ENCODE peak calls at places on chromosomes 16 and 17, in eight cellular contexts. M, A, Z, U, T, X, H and P are unnamed samples.

GRCh38 chr17:6701719-6702118 is 11.4 kb downstream of the SLC13A5 start:
- DNase-seq in H (peak; percentile 47), X (no peak), Z (no peak), M (no peak), A (peak; percentile 50), U (peak; percentile 72), T (no peak), P (no peak)

GRCh38 chr17:15348030-15348429 is 6.6 kb upstream of the TEKT3 start:
- DNase-seq in M (no peak), A (peak; percentile 67), H (peak; percentile 66), Z (peak; percentile 55), U (no peak), T (no peak), X (no peak), P (no peak)

GRCh38 chr17:43632231-43632630 is 29.5 kb downstream of the MEOX1 start:
- DNase-seq in M (no peak), A (no peak), X (no peak), Z (no peak), T (no peak), H (no peak), U (no peak), P (no peak)

GRCh38 chr16:16188827-16189226 is 34.5 kb downstream of the ABCC6 start:
- DNase-seq in X (no peak), U (no peak), T (no peak), M (no peak), H (no peak), A (no peak), Z (no peak), P (no peak)

GRCh38 chr17:58344047-58344790 is 7.8 kb downstream of the SUPT4H1 start:
- DNase-seq in H (no peak), M (no peak), T (no peak), A (no peak), U (no peak), Z (no peak), X (no peak), P (no peak)

GRCh38 chr16:17384473-17384872 is 86.3 kb downstream of the XYLT1 start:
- DNase-seq in Z (no peak), M (no peak), X (no peak), H (no peak), A (no peak), T (no peak), U (no peak), P (no peak)

GRCh38 chr16:11896776-11897175 is 19.0 kb downstream of the GSPT1 start:
- DNase-seq in A (no peak), U (no peak), M (no peak), H (no peak), T (no peak), X (no peak), Z (peak; percentile 64), P (no peak)

GRCh38 chr17:35892091-35892637 is 12.0 kb upstream of the CCL5 start:
- DNase-seq in H (no peak), U (no peak), A (peak; percentile 17), T (no peak), M (no peak), Z (no peak), X (no peak), P (no peak)

GRCh38 chr16:29898786-29899515 is 399 bp downstream of the SEZ6L2 start:
- DNase-seq in Z (no peak), H (peak; percentile 77), A (no peak), M (no peak), X (no peak), U (no peak), T (no peak), P (no peak)

GRCh38 chr17:78338860-78339259 is 21.0 kb downstream of the SOCS3 start:
- DNase-seq in Z (no peak), X (no peak), A (no peak), M (no peak), T (no peak), U (no peak), H (no peak), P (no peak)

GRCh38 chr16:56824335-56824734 is 40.7 kb upstream of the SLC12A3 start:
- DNase-seq in X (no peak), A (peak; percentile 30), H (no peak), Z (no peak), M (no peak), T (no peak), U (no peak), P (no peak)

GRCh38 chr16:3087243-3087791 is 11.8 kb downstream of the ZSCAN10 start:
- DNase-seq in U (peak; percentile 24), M (no peak), Z (no peak), T (no peak), X (peak; percentile 66), A (peak; percentile 26), H (no peak), P (no peak)

GRCh38 chr16:65543781-65544740 is 422.2 kb upstream of the CDH11 start:
- DNase-seq in U (no peak), A (no peak), M (no peak), T (no peak), X (no peak), H (no peak), Z (no peak), P (no peak)

GRCh38 chr16:58634265-58634802 is 4.7 kb upstream of the CNOT1 start:
- DNase-seq in M (no peak), U (no peak), H (peak; percentile 37), A (no peak), T (no peak), Z (no peak), X (no peak), P (no peak)

GRCh38 chr17:66755101-66755943 is 79.6 kb upstream of the CACNG5 start:
- DNase-seq in U (no peak), M (no peak), T (no peak), A (no peak), H (no peak), Z (no peak), X (no peak), P (no peak)

GRCh38 chr17:74759243-74759801 is 10.9 kb downstream of the NHERF1 start:
- DNase-seq in Z (no peak), U (no peak), A (no peak), M (no peak), H (no peak), T (no peak), X (no peak), P (no peak)

GRCh38 chr17:50905460-50905803 is 39.3 kb upstream of the TOB1 start:
- DNase-seq in X (no peak), U (no peak), A (no peak), H (peak; percentile 73), Z (no peak), T (no peak), M (no peak), P (no peak)

GRCh38 chr17:46783031-46783593 is 35.4 kb downstream of the WNT3 start:
- DNase-seq in H (peak; percentile 80), T (no peak), X (no peak), Z (no peak), A (no peak), U (no peak), M (no peak), P (no peak)

DNA sequence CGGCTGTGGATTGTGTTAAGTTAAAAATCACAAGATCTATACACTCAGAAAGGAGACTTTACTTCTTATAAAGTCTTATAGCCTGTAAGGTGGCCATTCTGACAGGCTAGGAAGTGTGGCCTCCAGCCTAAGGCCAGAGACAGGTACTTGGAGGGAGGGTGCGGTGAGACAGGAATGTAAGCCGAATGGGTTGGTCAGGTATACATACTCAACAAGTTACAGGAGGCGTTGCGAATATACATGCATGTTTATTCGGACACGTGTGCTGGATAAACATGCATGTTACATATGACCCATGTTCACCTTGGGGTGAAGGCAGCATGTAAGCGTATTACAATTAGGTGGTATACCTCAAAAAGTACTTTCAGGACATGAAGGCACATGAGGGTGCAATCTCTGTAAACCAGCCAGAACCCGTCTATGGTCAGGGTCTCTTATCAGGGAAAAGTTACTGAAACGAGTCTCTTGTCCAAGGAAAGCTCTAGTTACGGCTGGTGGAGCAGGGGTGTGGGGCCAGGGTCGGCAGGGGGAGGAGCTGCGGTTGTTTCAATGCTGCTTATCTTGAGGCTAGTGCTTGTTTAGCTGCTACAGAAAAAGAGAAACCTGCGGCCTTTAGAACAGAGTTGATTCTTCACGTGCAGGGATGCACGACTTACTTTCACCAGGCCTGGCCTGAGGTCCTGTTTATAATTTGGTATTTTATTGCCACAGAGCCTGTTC is 16.5 kb upstream of the CSNK1D start:
- DNase-seq in Z (no peak), U (peak; percentile 45), H (no peak), X (no peak), M (no peak), T (no peak), A (no peak), P (no peak)
- H3K4me1 ChIP-seq in Z (peaks cover 24% of the 10 kb centered on the region), U (peaks cover 10% of the 10 kb centered on the region), H (peaks cover 16% of the 10 kb centered on the region), X (peaks cover 43% of the 10 kb centered on the region), M (no peaks in the 10 kb centered on the region), T (peaks cover 12% of the 10 kb centered on the region), A (peaks cover 47% of the 10 kb centered on the region), P (no peaks in the 10 kb centered on the region)

GRCh38 chr17:63476494-63476856 is 386 bp upstream of the ACE start:
- DNase-seq in H (peak; percentile 74), M (no peak), X (no peak), U (peak; percentile 70), A (no peak), T (no peak), Z (no peak), P (no peak)
- H3K27ac ChIP-seq in H (peak overlapping the region; percentile 92), M (no peak overlapping the region), X (no peak overlapping the region), U (no peak overlapping the region), A (peak overlapping the region; percentile 55), T (peak overlapping the region; percentile 45), Z (no peak overlapping the region), P (peak overlapping the region; percentile 24)

DNA sequence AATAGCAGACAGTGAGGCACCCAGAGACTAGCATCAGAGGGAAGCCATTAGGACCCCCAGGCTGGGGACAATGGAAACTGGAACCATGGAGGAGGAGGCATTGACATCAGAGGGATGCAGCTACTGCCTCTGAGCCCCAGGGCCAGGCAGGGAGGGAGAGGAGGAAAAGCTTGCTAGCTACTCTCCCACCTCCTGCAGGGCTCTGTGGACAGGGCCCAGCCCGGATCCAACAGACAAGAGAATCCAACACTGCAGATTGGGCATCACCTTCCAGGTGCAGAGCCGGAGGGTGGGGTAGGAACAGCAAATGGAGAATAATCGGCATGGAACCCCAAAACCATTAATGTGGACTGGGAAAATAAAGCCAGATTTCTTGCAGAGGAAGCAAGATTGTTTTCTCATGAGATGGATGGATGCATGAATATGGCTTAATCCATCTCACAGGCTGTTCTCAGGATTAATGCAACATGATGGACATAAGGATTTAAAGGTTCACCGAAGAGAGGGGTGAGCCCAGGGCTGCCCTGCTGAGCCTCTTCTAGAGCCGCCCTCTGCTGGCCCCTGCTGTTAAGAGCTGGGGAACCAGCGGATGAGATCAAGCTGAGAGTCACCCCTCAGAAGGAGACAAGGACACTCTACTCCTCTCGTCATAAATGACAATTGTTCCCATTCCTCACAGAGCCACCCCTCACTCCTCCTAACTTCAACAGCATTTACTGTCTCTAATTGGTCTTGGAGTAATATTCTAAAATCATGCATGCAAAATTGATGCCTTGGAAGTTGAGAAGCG is 48.8 kb downstream of the DNAH3 start:
- DNase-seq in M (no peak), T (no peak), Z (peak; percentile 36), H (peak; percentile 46), U (peak; percentile 62), A (peak; percentile 53), X (no peak), P (peak; percentile 56)
- TF ChIP-seq CTCF in M (peak; percentile 11), T (no peak), Z (peak; percentile 60), H (peak; percentile 35), U (peak; percentile 59), A (peak; percentile 48), X (peak; percentile 51), P (peak; percentile 48)

DNA sequence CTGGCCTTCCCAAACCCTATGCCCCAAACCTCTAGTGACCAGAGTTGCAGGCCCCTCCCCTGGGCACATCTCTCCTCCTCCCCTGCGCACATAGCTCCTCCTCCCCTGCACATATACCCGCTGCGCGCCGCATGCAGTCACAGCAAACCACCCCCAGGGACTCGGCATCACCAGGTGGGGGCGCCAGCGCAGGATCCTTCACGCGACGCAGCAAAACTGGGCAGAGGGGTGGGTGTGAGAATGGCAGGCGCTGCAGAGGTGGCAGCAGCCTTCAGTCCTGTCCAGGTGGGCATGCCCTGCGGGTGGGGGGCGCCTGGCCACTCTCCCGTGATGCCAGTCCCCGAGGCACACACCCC is 5.6 kb downstream of the CORO6 start:
- DNase-seq in H (peak; percentile 68), T (peak; percentile 63), M (no peak), U (peak; percentile 71), A (peak; percentile 88), Z (peak; percentile 79), X (no peak), P (peak; percentile 83)
- H3K4me1 ChIP-seq in H (peaks cover 27% of the 10 kb centered on the region), T (peaks cover 5% of the 10 kb centered on the region), M (no peaks in the 10 kb centered on the region), U (peaks cover 45% of the 10 kb centered on the region), A (peaks cover 56% of the 10 kb centered on the region), Z (peaks cover 23% of the 10 kb centered on the region), X (peaks cover 75% of the 10 kb centered on the region), P (no peaks in the 10 kb centered on the region)